ENCODE peak calls at places on chromosome 3, in nine cellular contexts. A, V, B, K, E, P, I, M and T are unnamed samples.

GRCh38 chr3:36954452-36955134 is 9.7 kb upstream of the TRANK1 start:
- DNase-seq in V (no peak), B (no peak), P (no peak), A (no peak), I (no peak), K (no peak), M (no peak), E (no peak), T (no peak)

GRCh38 chr3:72976182-72976825 is 20.3 kb upstream of the PPP4R2 start:
- DNase-seq in A (no peak), P (no peak), M (no peak), E (no peak), I (no peak), V (no peak), B (no peak), K (no peak), T (no peak)

GRCh38 chr3:33982269-33982798 is 183.9 kb downstream of the PDCD6IP start:
- DNase-seq in V (no peak), A (no peak), I (no peak), E (no peak), B (no peak), M (no peak), K (no peak), P (no peak), T (no peak)

GRCh38 chr3:42658091-42658770 is 4.7 kb downstream of the ZBTB47 start:
- DNase-seq in I (no peak), B (no peak), M (no peak), E (no peak), K (no peak), V (no peak), A (no peak), P (no peak), T (peak)

GRCh38 chr3:77038928-77039605 is 832 bp upstream of the ROBO2 start:
- DNase-seq in P (peak), K (no peak), A (no peak), E (peak), M (no peak), V (no peak), B (no peak), I (no peak), T (no peak)

GRCh38 chr3:181921220-181921619 is 209.5 kb downstream of the SOX2 start:
- DNase-seq in I (no peak), M (no peak), B (no peak), P (no peak), A (no peak), E (no peak), K (no peak), V (no peak), T (no peak)

GRCh38 chr3:113111308-113111707 is 100.0 kb upstream of the BOC start:
- DNase-seq in I (no peak), A (no peak), P (no peak), E (no peak), M (no peak), V (no peak), B (no peak), K (no peak), T (no peak)

GRCh38 chr3:37530298-37530697 is 331.4 kb upstream of the CTDSPL start:
- DNase-seq in E (no peak), I (no peak), K (no peak), A (no peak), P (no peak), M (no peak), B (no peak), V (no peak), T (no peak)

GRCh38 chr3:110243081-110243480 is 828.5 kb upstream of the NECTIN3 start:
- DNase-seq in I (no peak), E (no peak), A (no peak), P (no peak), B (no peak), V (no peak), M (no peak), K (no peak), T (no peak)

GRCh38 chr3:155182467-155182866 is 102.3 kb downstream of the MME start:
- DNase-seq in M (no peak), B (no peak), K (no peak), A (no peak), V (no peak), P (no peak), I (no peak), E (no peak), T (no peak)

GRCh38 chr3:112653209-112653871 is 12.4 kb upstream of the CCDC80 start:
- DNase-seq in E (no peak), K (no peak), P (no peak), I (no peak), M (no peak), V (no peak), A (no peak), B (no peak), T (no peak)

GRCh38 chr3:71565326-71565725 is 18.2 kb downstream of the FOXP1 start:
- DNase-seq in P (no peak), B (no peak), E (no peak), K (no peak), I (no peak), A (no peak), V (no peak), M (no peak), T (no peak)

GRCh38 chr3:113532698-113533533 is 561 bp downstream of the SIDT1 start:
- DNase-seq in K (no peak), B (no peak), A (no peak), M (no peak), P (peak), I (peak), E (peak), V (peak), T (no peak)

GRCh38 chr3:174125267-174125844 is 727.8 kb downstream of the NLGN1 start:
- DNase-seq in P (no peak), E (peak), I (no peak), K (peak), M (peak), B (no peak), V (peak), A (no peak), T (no peak)

GRCh38 chr3:128296469-128297251 is 143.4 kb downstream of the EEFSEC start:
- DNase-seq in P (peak), A (no peak), M (no peak), E (no peak), V (no peak), I (peak), B (no peak), K (no peak), T (peak)

GRCh38 chr3:99630815-99631214 is 7.6 kb upstream of the COL8A1 start:
- DNase-seq in M (no peak), E (no peak), V (no peak), A (no peak), K (no peak), P (no peak), I (no peak), B (no peak), T (no peak)

GRCh38 chr3:32255345-32255744 is 16.9 kb downstream of the CMTM8 start:
- DNase-seq in M (no peak), B (no peak), E (no peak), A (no peak), I (no peak), V (no peak), P (no peak), K (no peak), T (no peak)

GRCh38 chr3:124256156-124256555 is 264.2 kb upstream of the ROPN1 start:
- DNase-seq in V (no peak), I (no peak), P (no peak), B (no peak), A (no peak), E (peak), M (no peak), K (no peak), T (no peak)

GRCh38 chr3:138118863-138119766 is 3.7 kb upstream of the DZIP1L start:
- DNase-seq in K (peak), A (peak), I (peak), P (peak), V (peak), M (peak), E (peak), B (peak), T (no peak)

GRCh38 chr3:30598663-30599545 is 7.5 kb upstream of the TGFBR2 start:
- DNase-seq in P (no peak), K (no peak), A (no peak), E (no peak), B (no peak), V (no peak), I (no peak), M (no peak), T (no peak)

GRCh38 chr3:12294885-12295580 is 6.2 kb downstream of the PPARG start:
- DNase-seq in I (no peak), B (no peak), A (no peak), P (no peak), K (no peak), V (no peak), E (no peak), M (peak), T (no peak)

GRCh38 chr3:31968927-31969418 is 12.1 kb downstream of the OSBPL10 start:
- DNase-seq in K (no peak), V (peak), E (no peak), A (no peak), B (peak), I (no peak), P (no peak), M (peak), T (no peak)

GRCh38 chr3:149401215-149401925 is 23.9 kb upstream of the TM4SF1 start:
- DNase-seq in K (no peak), A (no peak), E (no peak), V (peak), B (no peak), I (peak), P (no peak), M (no peak), T (no peak)

DNA sequence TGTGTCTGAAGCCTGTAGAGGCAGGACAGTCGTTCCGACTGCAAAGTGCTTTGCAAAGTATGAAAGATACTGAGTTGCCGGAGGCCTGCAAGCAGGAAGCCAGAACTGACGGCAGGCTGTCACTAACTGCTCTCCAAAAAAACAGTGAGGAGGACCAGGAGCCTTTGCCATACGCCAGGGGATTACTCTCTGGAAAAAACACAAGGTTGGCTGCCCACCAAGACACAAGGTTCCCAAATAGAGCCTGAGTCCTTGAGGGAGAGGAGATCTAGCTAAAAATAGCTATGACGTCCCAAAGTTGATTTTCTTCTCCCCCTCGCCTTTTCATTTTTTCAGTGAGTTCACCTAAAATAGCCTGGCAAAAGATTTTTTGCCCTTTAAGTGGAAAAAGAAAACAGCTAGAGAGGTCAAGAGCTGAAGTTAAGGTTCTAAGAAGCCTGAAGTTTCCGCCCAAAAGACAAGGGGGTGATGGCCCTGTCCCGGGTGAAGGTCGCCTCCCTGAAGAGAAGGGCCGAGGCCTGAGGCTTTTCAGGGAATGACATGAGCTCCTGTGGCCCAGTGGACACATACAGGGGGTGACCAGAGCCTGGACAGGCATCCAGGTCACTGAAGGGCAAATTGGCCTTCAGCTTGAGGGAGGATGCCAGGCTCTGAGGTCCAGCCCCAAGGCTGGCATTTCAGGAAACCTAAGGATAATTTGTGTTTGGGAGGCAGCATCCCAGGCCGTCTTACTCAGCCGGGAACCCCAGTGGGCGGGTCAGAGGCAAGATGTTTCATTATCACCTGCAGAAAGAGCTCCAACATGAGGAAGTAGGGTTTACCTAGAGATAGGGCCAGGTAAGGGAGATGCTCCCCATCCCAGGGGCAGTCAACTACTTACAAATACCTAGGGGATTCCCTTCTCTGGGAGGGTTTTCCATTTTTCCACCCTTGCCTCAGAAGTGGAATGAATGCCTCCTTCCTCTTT is 44.9 kb upstream of the DGKG start:
- DNase-seq in P (no peak), I (no peak), A (no peak), K (no peak), E (no peak), V (no peak), B (no peak), M (no peak), T (no peak)
- TF ChIP-seq POLR2AphosphoS5 in P (no peak), I (no peak), A (no peak), K (no peak), E (no peak), V (no peak), B (no peak), M (no peak), T (no peak)

GRCh38 chr3:178703268-178703975 is 167.2 kb downstream of the KCNMB2 start:
- DNase-seq in I (no peak), B (peak), V (no peak), E (no peak), K (peak), A (no peak), P (no peak), M (no peak), T (no peak)
- TF ChIP-seq POLR2AphosphoS5 in I (no peak), B (no peak), V (no peak), E (no peak), K (no peak), A (no peak), P (no peak), M (no peak), T (no peak)

DNA sequence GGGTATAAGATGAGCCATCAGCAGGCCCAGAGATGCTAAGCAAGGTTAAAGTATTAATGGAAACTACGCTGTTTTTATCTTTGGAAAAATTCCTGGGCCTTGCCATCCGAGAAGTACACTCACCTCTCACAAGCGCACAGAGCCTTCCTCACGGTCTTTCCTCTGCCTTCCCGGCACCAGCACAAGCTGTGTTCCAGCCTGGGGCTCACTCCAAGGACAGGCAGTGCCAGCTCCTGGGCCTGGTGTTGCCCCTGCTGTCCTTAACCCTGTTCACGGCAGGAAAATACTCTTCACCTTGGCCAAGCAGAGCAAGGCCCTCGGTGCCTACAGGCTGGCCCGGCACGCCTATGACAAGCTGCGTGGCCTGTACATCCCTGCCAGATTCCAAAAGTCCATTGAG is 14.3 kb upstream of the RHO start:
- DNase-seq in K (no peak), E (no peak), P (no peak), M (no peak), I (no peak), V (no peak), B (no peak), A (no peak), T (no peak)
- TF ChIP-seq POLR2AphosphoS5 in K (no peak), E (no peak), P (no peak), M (no peak), I (no peak), V (no peak), B (no peak), A (no peak), T (no peak)

GRCh38 chr3:13348671-13349396 is 71.3 kb downstream of the NUP210 start:
- DNase-seq in K (no peak), M (no peak), I (no peak), B (no peak), P (no peak), E (peak), A (no peak), V (no peak), T (no peak)
- TF ChIP-seq POLR2AphosphoS5 in K (no peak), M (no peak), I (no peak), B (no peak), P (no peak), E (peak), A (no peak), V (no peak), T (no peak)

GRCh38 chr3:20576228-20576627 is 390.2 kb upstream of the SGO1 start:
- DNase-seq in M (no peak), A (no peak), B (no peak), V (no peak), P (no peak), K (no peak), I (no peak), E (no peak), T (no peak)
- TF ChIP-seq POLR2AphosphoS5 in M (no peak), A (no peak), B (no peak), V (no peak), P (no peak), K (no peak), I (no peak), E (no peak), T (no peak)

DNA sequence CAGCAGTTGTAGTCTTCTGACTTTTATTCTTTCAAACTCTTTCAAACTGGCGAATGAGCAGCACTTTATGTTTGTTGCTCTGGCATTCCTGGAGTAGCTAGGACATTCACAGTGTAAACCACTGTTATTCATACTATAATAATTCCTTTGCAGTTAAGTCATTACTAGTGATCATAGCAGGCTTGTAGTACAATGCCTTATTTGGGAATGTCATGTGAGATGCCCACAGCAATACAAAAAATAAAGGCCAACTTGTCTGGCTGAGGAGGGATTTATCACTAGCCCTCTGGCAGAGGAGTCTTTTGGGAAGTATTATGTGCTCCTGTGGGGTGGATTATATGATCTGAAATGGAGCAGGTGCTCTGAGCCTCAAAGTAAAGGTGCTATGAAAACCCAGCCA is 197.2 kb downstream of the VGLL3 start:
- DNase-seq in M (no peak), V (no peak), P (no peak), E (peak), A (no peak), B (peak), K (no peak), I (no peak), T (no peak)
- TF ChIP-seq POLR2AphosphoS5 in M (no peak), V (no peak), P (no peak), E (no peak), A (peak), B (no peak), K (no peak), I (peak), T (no peak)

GRCh38 chr3:151086484-151087456 is 1.3 kb downstream of the MED12L start:
- DNase-seq in V (peak), M (peak), E (peak), A (peak), B (peak), I (peak), P (peak), K (no peak), T (no peak)
- TF ChIP-seq POLR2AphosphoS5 in V (no peak), M (no peak), E (peak), A (no peak), B (no peak), I (no peak), P (no peak), K (no peak), T (no peak)

DNA sequence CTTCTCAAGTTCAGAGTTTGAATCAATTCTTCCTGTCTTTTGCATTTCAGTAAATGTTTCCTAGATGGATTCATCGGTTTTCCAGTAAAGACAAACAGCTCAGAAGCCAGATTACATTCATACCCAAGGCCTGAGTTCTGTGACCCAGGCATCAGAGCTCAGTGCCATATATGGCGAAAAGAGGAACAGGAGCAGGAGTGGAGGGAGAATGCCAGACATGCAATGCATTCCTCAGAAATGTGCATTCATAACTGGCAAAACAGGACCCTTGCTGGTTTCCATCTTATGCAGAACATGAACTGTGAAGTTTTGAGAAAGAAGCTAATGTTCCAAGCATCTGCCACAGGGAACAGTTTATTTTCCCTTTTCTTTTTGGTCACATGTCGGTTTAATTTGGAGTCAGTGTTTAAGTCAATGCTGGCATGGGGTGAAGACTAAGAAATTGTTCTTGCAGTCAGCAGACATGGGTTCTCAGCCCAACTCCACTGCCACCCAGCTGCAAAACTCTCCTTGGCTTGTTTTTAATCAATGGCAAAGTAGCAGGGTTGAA is 116.5 kb downstream of the LPP start:
- DNase-seq in E (no peak), K (no peak), A (no peak), B (no peak), I (no peak), V (peak), M (no peak), P (no peak), T (no peak)
- TF ChIP-seq POLR2AphosphoS5 in E (no peak), K (no peak), A (peak), B (no peak), I (peak), V (peak), M (no peak), P (no peak), T (no peak)

GRCh38 chr3:23889950-23890349 is 26.8 kb downstream of the NKIRAS1 start:
- DNase-seq in P (no peak), I (no peak), E (no peak), A (no peak), K (no peak), B (no peak), M (no peak), V (no peak), T (no peak)

GRCh38 chr3:23895181-23895580 is 21.6 kb downstream of the NKIRAS1 start:
- DNase-seq in V (no peak), A (no peak), P (no peak), M (no peak), K (no peak), B (no peak), E (no peak), I (no peak), T (no peak)

GRCh38 chr3:23888617-23889228 is 28.1 kb downstream of the NKIRAS1 start:
- DNase-seq in M (peak), E (peak), V (peak), A (no peak), I (no peak), K (no peak), B (peak), P (no peak), T (no peak)

GRCh38 chr3:23889401-23889800 is 27.4 kb downstream of the NKIRAS1 start:
- DNase-seq in P (no peak), K (no peak), M (no peak), B (no peak), A (no peak), E (no peak), V (no peak), I (no peak), T (no peak)

DNA sequence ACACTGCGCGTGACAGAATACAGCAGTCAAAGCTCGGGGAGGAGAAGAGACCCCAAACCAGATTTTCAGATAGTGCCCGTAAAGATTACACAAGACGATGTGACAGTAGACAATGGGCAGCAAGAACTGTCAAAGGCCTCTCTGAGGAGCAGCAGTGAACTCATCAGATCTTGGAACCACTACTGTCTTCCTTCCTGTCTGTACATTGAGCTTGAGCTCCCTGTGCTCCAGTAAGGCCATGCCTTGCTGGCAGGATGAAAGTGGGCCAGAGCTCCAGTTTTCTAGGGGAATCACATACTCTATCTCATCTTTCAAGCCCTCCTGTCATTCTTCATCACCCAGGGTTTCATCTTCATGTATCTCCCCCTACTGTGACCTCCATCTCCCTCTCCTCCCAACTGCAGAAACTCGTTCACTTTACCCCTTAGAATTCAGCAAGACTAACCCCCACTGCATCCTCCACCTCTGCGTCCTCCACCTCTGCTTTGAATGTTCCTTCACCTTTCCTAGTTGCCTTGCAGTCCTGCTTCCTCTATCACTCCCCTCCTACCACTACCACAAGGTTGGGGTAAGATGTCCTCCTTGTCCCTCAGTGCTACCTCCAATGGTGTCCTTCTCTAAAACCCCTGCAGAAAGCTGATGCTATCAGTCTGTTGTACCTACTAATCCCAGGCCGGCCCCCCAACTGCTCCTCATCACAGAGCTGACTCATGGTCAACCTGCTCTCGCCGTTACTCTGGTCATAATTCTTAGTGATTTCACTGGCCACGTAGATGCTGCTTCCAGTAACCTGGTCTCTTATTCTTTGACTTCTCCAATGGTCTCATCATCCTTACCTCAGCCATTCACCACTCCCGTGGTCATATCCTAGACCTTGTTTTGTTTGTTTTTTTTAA is 22.4 kb downstream of the NKIRAS1 start:
- DNase-seq in A (no peak), I (no peak), K (peak), E (no peak), M (no peak), B (no peak), P (no peak), V (no peak), T (no peak)
- TF ChIP-seq POLR2AphosphoS5 in A (no peak), I (no peak), K (peak), E (no peak), M (no peak), B (no peak), P (no peak), V (no peak), T (peak)